ENCODE peak calls at places on chromosome 7, in six cellular contexts. D is CD8-positive, alpha-beta T cell; C is lower lobe of right lung; F is natural killer cell; K is GM23338; I is right lobe of liver. R is an unnamed sample.

GRCh38 chr7:96738705-96739104 is 29.1 kb upstream of the SEM1 start:
- ATAC-seq in D (no peak), C (no peak), F (no peak), K (no peak), I (no peak), R (no peak)

GRCh38 chr7:87363342-87363741 is 17.9 kb downstream of the CROT start:
- ATAC-seq in D (no peak), C (no peak), F (no peak), K (no peak), I (peak), R (no peak)

GRCh38 chr7:73823873-73824597 is 6.8 kb upstream of the CLDN4 start:
- ATAC-seq in D (no peak), C (no peak), F (no peak), K (no peak), I (no peak), R (no peak)

GRCh38 chr7:38142736-38143135 is 35.3 kb upstream of the STARD3NL start:
- ATAC-seq in D (no peak), C (no peak), F (no peak), K (no peak), I (no peak), R (no peak)

GRCh38 chr7:17184805-17185689 is 113.4 kb upstream of the AHR start:
- ATAC-seq in D (no peak), C (no peak), F (no peak), K (no peak), I (peak), R (no peak)

GRCh38 chr7:96219382-96220130 is 102.3 kb downstream of the SLC25A13 start:
- ATAC-seq in D (no peak), C (no peak), F (no peak), K (no peak), I (no peak), R (peak)

GRCh38 chr7:102331536-102332275 is 24.5 kb downstream of the SPDYE6 start:
- ATAC-seq in D (no peak), C (no peak), F (no peak), K (peak), I (no peak), R (no peak)

GRCh38 chr7:94056796-94057207 is 52.6 kb upstream of the BET1 start:
- ATAC-seq in D (no peak), C (no peak), F (no peak), K (no peak), I (no peak), R (no peak)

GRCh38 chr7:143002856-143003255 is 24.1 kb downstream of the OR9A2 start:
- ATAC-seq in D (no peak), C (peak), F (no peak), K (no peak), I (peak), R (no peak)

GRCh38 chr7:4439444-4439843 is 242.7 kb upstream of the FOXK1 start:
- ATAC-seq in D (no peak), C (no peak), F (no peak), K (no peak), I (no peak), R (no peak)

GRCh38 chr7:49125246-49125645 is 200.9 kb downstream of the CDC14C start:
- ATAC-seq in D (no peak), C (no peak), F (no peak), K (no peak), I (no peak), R (no peak)

GRCh38 chr7:129341212-129341611 is 93.0 kb upstream of the STRIP2 start:
- ATAC-seq in D (no peak), C (no peak), F (no peak), K (peak), I (no peak), R (no peak)

GRCh38 chr7:87853237-87853864 is 22.8 kb downstream of the SLC25A40 start:
- ATAC-seq in D (no peak), C (no peak), F (peak), K (no peak), I (no peak), R (no peak)

DNA sequence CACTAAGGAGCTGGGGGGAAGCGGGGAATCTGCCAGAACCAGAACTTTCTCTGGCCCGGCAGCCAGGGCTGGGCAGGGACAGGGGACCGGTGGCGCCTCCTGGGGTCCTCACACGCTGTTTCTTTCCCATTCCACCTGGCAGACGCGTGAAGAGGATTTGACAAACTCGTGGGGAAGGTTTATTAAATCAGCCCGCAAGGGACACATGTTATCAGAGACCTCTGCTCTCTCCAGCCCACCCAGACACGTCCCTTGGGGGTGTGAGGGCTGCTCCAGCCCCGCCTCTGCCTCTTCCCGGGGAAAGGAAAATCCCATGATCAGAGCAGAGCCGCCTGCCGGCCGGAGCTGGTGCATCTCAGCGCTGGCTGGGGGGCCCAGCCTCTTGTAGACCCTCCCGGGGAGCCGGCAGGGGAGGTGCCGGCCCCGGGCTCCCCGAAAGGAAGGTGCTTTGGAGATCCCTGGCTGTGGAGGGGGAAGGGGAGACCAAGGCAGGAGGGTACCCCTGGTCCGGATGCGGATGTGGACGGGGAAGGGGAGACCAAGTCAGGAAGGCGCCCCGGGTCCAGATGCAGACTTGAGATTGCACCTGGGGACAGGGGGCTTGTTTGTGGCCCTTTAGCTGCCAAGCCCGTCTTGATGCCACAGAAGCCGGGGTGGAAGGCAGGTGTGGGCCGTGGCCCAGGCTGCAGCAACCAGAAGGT is 142.8 kb downstream of the ELFN1 start:
- ATAC-seq in D (no peak), C (no peak), F (no peak), K (peak), I (peak), R (no peak)
- TF ChIP-seq CTCF in D (no peak), C (no peak), F (no peak), K (peak), I (no peak), R (no peak)

DNA sequence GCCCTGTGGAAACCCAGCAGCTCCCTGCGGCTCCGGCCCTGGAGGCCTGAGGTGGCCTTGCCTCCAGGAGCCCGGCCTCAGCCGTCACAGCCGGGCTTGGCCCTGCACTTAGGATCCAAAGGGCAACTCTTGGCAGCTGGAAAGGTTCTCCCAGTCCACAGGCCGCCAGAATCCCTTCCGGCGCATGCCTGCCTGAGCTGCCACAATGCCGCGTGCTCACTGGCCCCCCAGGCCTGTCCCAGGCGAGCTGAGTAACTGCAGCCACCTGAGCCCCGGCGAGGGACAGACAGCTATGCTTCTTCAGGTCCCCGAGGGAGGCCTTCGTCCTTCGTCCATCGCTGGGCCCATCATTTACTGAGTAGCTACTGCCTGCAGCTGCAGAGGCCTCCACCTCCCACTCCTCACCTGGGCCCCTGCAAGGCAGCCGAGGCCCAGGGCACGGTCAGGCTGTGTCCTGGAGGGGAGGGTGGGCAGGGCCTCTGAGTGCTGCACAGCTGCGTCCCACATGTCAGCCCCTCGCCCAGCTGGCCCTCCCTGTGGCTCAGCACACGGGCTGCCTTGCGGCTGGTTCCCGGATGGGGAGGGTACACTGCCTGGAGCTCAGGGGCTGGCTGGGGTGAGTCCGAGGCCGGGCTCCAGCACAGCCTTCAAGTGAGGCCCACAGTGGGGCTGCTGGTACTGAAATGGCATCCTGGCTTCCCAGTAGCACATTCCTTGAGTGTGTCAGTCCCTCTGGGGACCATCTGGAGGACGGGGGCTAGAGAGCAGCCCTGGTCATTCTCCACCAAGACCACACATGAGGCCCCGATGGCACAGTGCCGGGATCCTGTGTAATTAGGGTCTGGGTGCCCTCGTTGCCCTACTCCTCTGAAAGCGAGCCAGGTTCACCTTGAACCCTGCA is 172.5 kb downstream of the ELFN1 start:
- ATAC-seq in D (no peak), C (no peak), F (no peak), K (peak), I (peak), R (no peak)
- TF ChIP-seq CTCF in D (no peak), C (no peak), F (no peak), K (peak), I (peak), R (no peak)

DNA sequence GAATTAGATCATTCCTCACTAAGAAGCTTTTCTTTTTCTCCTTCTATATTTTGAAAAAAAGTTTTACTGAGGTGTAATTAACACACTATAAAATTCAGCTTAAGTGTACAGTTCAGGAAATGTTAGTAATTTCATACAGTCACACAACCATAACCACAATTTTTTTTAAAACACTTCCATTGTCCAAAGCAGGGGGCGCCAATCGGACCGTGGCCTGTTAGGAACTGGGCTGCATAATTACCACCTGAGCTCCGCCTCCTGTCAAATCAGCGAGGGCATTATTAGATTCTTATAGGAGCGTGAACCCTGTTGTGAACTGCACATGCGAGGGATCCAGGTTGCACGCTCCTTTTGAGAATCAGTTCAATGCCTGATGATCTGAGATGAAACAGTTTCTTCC is 427.1 kb downstream of the TFEC start:
- ATAC-seq in D (no peak), C (no peak), F (no peak), K (no peak), I (no peak), R (no peak)
- TF ChIP-seq CTCF in D (no peak), C (no peak), F (no peak), K (peak), I (no peak), R (no peak)

GRCh38 chr7:130960208-130960988 is 226.4 kb upstream of the KLF14 start:
- ATAC-seq in D (peak), C (peak), F (peak), K (no peak), I (peak), R (peak)

GRCh38 chr7:130961128-130961601 is 227.2 kb upstream of the KLF14 start:
- ATAC-seq in D (peak), C (peak), F (peak), K (no peak), I (peak), R (no peak)

GRCh38 chr7:130958846-130959245 is 224.8 kb upstream of the KLF14 start:
- ATAC-seq in D (no peak), C (no peak), F (no peak), K (no peak), I (no peak), R (no peak)

GRCh38 chr7:130957722-130958360 is 223.8 kb upstream of the KLF14 start:
- ATAC-seq in D (no peak), C (no peak), F (no peak), K (no peak), I (no peak), R (no peak)

GRCh38 chr7:130959743-130960207 is 225.8 kb upstream of the KLF14 start:
- ATAC-seq in D (no peak), C (no peak), F (no peak), K (peak), I (no peak), R (no peak)
- TF ChIP-seq CTCF in D (peak), C (no peak), F (no peak), K (peak), I (peak), R (no peak)

GRCh38 chr7:32062150-32062549 is 8.1 kb downstream of the PDE1C start:
- ATAC-seq in D (no peak), C (no peak), F (no peak), K (peak), I (no peak), R (peak)
- TF ChIP-seq CTCF in D (no peak), C (peak), F (peak), K (peak), I (peak), R (no peak)

DNA sequence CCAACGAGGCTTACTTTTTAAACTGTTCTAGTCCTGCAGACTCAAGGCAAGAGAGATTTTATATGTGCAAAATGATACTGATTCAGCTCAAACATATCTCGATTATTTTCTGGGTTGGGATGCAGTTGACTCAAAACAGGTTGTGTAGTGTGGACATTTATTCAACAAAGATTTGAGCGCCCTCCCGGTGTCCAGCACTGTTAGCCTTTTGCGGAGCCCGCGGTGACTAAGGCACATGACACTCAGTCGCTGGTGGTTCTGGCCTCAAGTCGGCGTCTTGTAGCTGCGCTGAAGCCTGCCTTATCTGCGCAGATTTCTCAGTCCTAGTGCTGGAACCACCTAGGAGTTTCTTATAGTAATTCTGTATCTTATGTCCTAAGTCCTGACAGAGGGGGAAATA is 938 bp upstream of the CADPS2 start:
- ATAC-seq in D (no peak), C (peak), F (no peak), K (peak), I (peak), R (peak)
- TF ChIP-seq CTCF in D (no peak), C (peak), F (no peak), K (peak), I (peak), R (no peak)

R was measured in gastroesophageal sphincter.